ENCODE peak calls at places on chromosomes 3 and 15, in nine cellular contexts. U, X, B, G, T, O, N, R and K are unnamed samples.

GRCh38 chr15:51093865-51094605 is 671 bp downstream of the TNFAIP8L3 start:
- DNase-seq in T (no peak), X (no peak), B (no peak), R (peak; percentile 75), U (no peak), N (peak; percentile 27), O (peak; percentile 61), G (no peak), K (no peak)

GRCh38 chr15:101499863-101500713 is 10.6 kb upstream of the PCSK6 start:
- DNase-seq in N (peak; percentile 97), R (no peak), B (no peak), G (no peak), T (peak; percentile 82), X (peak; percentile 71), U (no peak), O (peak; percentile 15), K (no peak)

GRCh38 chr15:65386886-65387285 is 9.1 kb upstream of the IGDCC3 start:
- DNase-seq in O (no peak), B (no peak), G (no peak), T (no peak), X (no peak), N (no peak), U (no peak), R (no peak), K (no peak)

GRCh38 chr15:29687939-29688884 is 134.1 kb downstream of the TJP1 start:
- DNase-seq in O (no peak), G (no peak), R (no peak), B (no peak), N (peak; percentile 32), T (no peak), X (no peak), U (no peak), K (no peak)

GRCh38 chr15:36428102-36428845 is 151.2 kb upstream of the CDIN1 start:
- DNase-seq in B (peak; percentile 5), G (peak; percentile 99), N (no peak), O (peak; percentile 100), R (no peak), X (no peak), U (no peak), T (no peak), K (no peak)

GRCh38 chr3:35733276-35733675 is 94.0 kb downstream of the ARPP21 start:
- DNase-seq in R (no peak), U (no peak), X (no peak), O (no peak), B (no peak), N (no peak), G (no peak), T (no peak), K (no peak)

GRCh38 chr3:165254812-165255211 is 58.6 kb upstream of the SLITRK3 start:
- DNase-seq in R (no peak), T (no peak), O (peak; percentile 0), B (no peak), N (peak; percentile 22), G (no peak), U (no peak), X (no peak), K (no peak)

GRCh38 chr3:133599280-133599679 is 25.8 kb downstream of the CDV3 start:
- DNase-seq in G (no peak), N (no peak), X (no peak), T (no peak), O (no peak), R (no peak), U (no peak), B (no peak), K (no peak)

GRCh38 chr15:58487041-58487723 is 55.4 kb downstream of the LIPC start:
- DNase-seq in T (no peak), X (no peak), N (no peak), B (no peak), U (no peak), R (no peak), G (no peak), O (peak; percentile 32), K (no peak)

GRCh38 chr15:62566248-62566647 is 401.2 kb upstream of the C2CD4B start:
- DNase-seq in U (no peak), T (no peak), O (peak; percentile 66), X (no peak), G (no peak), N (no peak), R (no peak), B (no peak), K (no peak)

GRCh38 chr3:165259518-165260193 is 63.5 kb upstream of the SLITRK3 start:
- DNase-seq in X (no peak), B (peak; percentile 5), U (no peak), N (peak; percentile 11), T (no peak), G (no peak), O (peak; percentile 0), R (no peak), K (no peak)

GRCh38 chr3:171755015-171755589 is 55.2 kb downstream of the PLD1 start:
- DNase-seq in R (no peak), O (no peak), X (no peak), G (no peak), U (no peak), B (no peak), N (no peak), T (no peak), K (no peak)

GRCh38 chr3:51706788-51707731 is at the start of gene GRM2:
- DNase-seq in N (peak; percentile 88), U (no peak), G (peak; percentile 9), O (peak; percentile 85), T (peak; percentile 81), R (peak; percentile 57), X (peak; percentile 79), B (peak; percentile 48), K (peak; percentile 81)

GRCh38 chr15:69190091-69190490 is 29.7 kb downstream of the GLCE start:
- DNase-seq in U (no peak), R (no peak), N (no peak), G (no peak), B (no peak), O (no peak), T (no peak), X (no peak), K (no peak)

GRCh38 chr3:13480340-13481318 is 523 bp downstream of the HDAC11 start:
- DNase-seq in N (peak; percentile 93), G (no peak), U (peak; percentile 41), X (no peak), R (no peak), T (no peak), B (no peak), O (peak; percentile 61), K (peak; percentile 47)

GRCh38 chr3:185818267-185818875 is 6.5 kb downstream of the IGF2BP2 start:
- DNase-seq in B (no peak), O (peak; percentile 59), U (no peak), T (no peak), X (no peak), N (no peak), G (no peak), R (no peak), K (no peak)

GRCh38 chr15:78540955-78541743 is 905 bp downstream of the PSMA4 start:
- DNase-seq in U (no peak), G (no peak), T (no peak), O (peak; percentile 45), X (no peak), R (no peak), N (no peak), B (no peak), K (no peak)

GRCh38 chr3:189845069-189845468 is 213.9 kb downstream of the TP63 start:
- DNase-seq in O (no peak), U (no peak), T (no peak), N (no peak), R (no peak), G (no peak), X (no peak), B (no peak), K (no peak)

GRCh38 chr3:125479091-125479490 is 40.9 kb downstream of the SNX4 start:
- DNase-seq in G (no peak), X (no peak), N (no peak), O (peak; percentile 23), U (no peak), T (no peak), R (no peak), B (no peak), K (no peak)

GRCh38 chr3:125481786-125482185 is 38.2 kb downstream of the SNX4 start:
- DNase-seq in B (no peak), G (no peak), U (no peak), T (no peak), X (no peak), R (no peak), N (no peak), O (peak; percentile 4), K (no peak)

GRCh38 chr3:125480656-125481374 is 39.2 kb downstream of the SNX4 start:
- DNase-seq in T (no peak), R (no peak), G (no peak), U (no peak), O (peak; percentile 91), X (no peak), B (no peak), N (no peak), K (no peak)

GRCh38 chr3:125482406-125482805 is 37.6 kb downstream of the SNX4 start:
- DNase-seq in N (no peak), X (no peak), B (no peak), T (no peak), U (no peak), O (no peak), G (no peak), R (no peak), K (no peak)

DNA sequence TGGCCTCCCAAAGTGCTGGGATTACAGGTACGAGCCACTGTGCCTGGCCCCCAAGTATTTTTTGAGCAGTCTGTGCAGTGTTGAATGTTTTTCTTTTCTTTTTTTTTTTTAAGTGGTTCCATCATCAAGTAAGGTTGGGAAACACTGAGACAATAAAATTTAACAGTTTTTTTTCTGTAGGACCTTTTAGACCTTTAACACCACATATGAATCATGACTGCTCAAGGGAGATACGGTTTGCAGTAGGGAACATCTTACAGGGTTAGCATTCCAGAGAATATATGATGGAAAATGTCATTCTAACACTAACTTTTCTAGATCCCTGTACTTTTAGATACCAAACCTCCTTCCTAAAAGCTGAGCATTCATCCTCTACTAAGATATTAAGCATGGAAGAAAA is 41.7 kb downstream of the SNX4 start:
- DNase-seq in G (no peak), O (peak; percentile 78), U (no peak), T (no peak), B (no peak), R (no peak), X (no peak), N (no peak), K (no peak)
- H3K4me1 ChIP-seq in G (no peaks in the 10 kb centered on the region), O (peaks cover 35% of the 10 kb centered on the region), U (no peaks in the 10 kb centered on the region), T (no peaks in the 10 kb centered on the region), B (no peaks in the 10 kb centered on the region), R (no peaks in the 10 kb centered on the region), X (no peaks in the 10 kb centered on the region), N (no peaks in the 10 kb centered on the region), K (no peaks in the 10 kb centered on the region)

GRCh38 chr15:52652286-52652685 is 26.9 kb downstream of the ATOSA start:
- DNase-seq in U (no peak), O (no peak), N (no peak), R (no peak), B (no peak), X (no peak), T (no peak), G (no peak), K (no peak)
- H3K4me3 ChIP-seq in U (no peak overlapping the region), O (peak overlapping the region; percentile 61), N (no peak overlapping the region), R (no peak overlapping the region), B (no peak overlapping the region), X (peak overlapping the region; percentile 28), T (no peak overlapping the region), G (peak overlapping the region; percentile 34), K (no peak overlapping the region)

GRCh38 chr3:116000315-116000714 is 377.0 kb downstream of the GAP43 start:
- DNase-seq in X (no peak), G (peak; percentile 52), O (peak; percentile 97), U (no peak), B (no peak), T (no peak), N (peak; percentile 6), R (no peak), K (no peak)
- H3K4me1 ChIP-seq in X (no peaks in the 10 kb centered on the region), G (peaks cover 34% of the 10 kb centered on the region), O (peaks cover 44% of the 10 kb centered on the region), U (no peaks in the 10 kb centered on the region), B (no peaks in the 10 kb centered on the region), T (no peaks in the 10 kb centered on the region), N (no peaks in the 10 kb centered on the region), R (no peaks in the 10 kb centered on the region), K (peaks cover 5% of the 10 kb centered on the region)

GRCh38 chr3:123085293-123085949 is 18.6 kb downstream of the PDIA5 start:
- DNase-seq in O (no peak), T (no peak), G (no peak), N (no peak), U (no peak), R (no peak), X (no peak), B (no peak), K (no peak)
- H3K4me3 ChIP-seq in O (no peak overlapping the region), T (no peak overlapping the region), G (no peak overlapping the region), N (no peak overlapping the region), U (no peak overlapping the region), R (no peak overlapping the region), X (no peak overlapping the region), B (no peak overlapping the region), K (no peak overlapping the region)